ENCODE peak calls at places on chromosomes 2 and 18, in nine cellular contexts. H is lower lobe of right lung; S is heart left ventricle; A is transverse colon; O is CD4-positive, alpha-beta T cell; U is osteocyte; Z is BE2C; X is GM12864; L is mammary epithelial cell. Y is an unnamed sample.

GRCh38 chr2:1925928-1926327 is 181.6 kb upstream of the PXDN start:
- DNase-seq in Z (no peak), O (no peak), X (no peak), U (peak), H (no peak), A (no peak), S (no peak), L (no peak), Y (no peak)

GRCh38 chr2:23028106-23028505 is 356.9 kb upstream of the KLHL29 start:
- DNase-seq in S (no peak), Z (no peak), U (no peak), A (no peak), O (no peak), H (no peak), L (no peak), X (no peak), Y (no peak)

GRCh38 chr18:32801236-32801635 is 28.4 kb upstream of the KLHL14 start:
- DNase-seq in O (no peak), U (no peak), H (no peak), L (no peak), Z (no peak), A (no peak), X (no peak), S (no peak), Y (no peak)

GRCh38 chr2:129877795-129878775 is 101.4 kb upstream of the RAB6C start:
- DNase-seq in Z (no peak), A (no peak), S (peak), H (no peak), X (no peak), L (no peak), U (peak), O (no peak), Y (peak)

GRCh38 chr18:1760901-1761300 is 810.4 kb downstream of the METTL4 start:
- DNase-seq in X (no peak), L (peak), O (no peak), S (no peak), Z (no peak), U (no peak), H (no peak), A (no peak), Y (no peak)

GRCh38 chr2:238104521-238105311 is 4.6 kb downstream of the ESPNL start:
- DNase-seq in O (no peak), U (peak), S (peak), Z (no peak), A (peak), L (no peak), X (no peak), H (no peak), Y (peak)

GRCh38 chr2:50582164-50582563 is 449.8 kb downstream of the NRXN1 start:
- DNase-seq in O (no peak), H (no peak), Z (no peak), L (no peak), U (no peak), A (no peak), X (no peak), S (no peak), Y (peak)

GRCh38 chr2:218997730-218998129 is 4.5 kb upstream of the CRYBA2 start:
- DNase-seq in O (no peak), L (no peak), S (no peak), U (no peak), A (no peak), H (no peak), X (no peak), Z (peak), Y (no peak)

GRCh38 chr2:201440182-201440581 is 11.1 kb downstream of the TRAK2 start:
- DNase-seq in O (no peak), Z (peak), S (peak), A (peak), L (peak), X (no peak), U (no peak), H (no peak), Y (no peak)

GRCh38 chr2:164675027-164675426 is 53.7 kb upstream of the GRB14 start:
- DNase-seq in A (no peak), H (no peak), U (no peak), Z (no peak), O (no peak), S (no peak), L (no peak), X (no peak), Y (no peak)

GRCh38 chr2:139281124-139281523 is 500.9 kb upstream of the NXPH2 start:
- DNase-seq in O (no peak), H (no peak), L (no peak), U (no peak), X (no peak), S (no peak), A (no peak), Z (no peak), Y (no peak)

GRCh38 chr2:230496891-230497290 is 80.9 kb downstream of the SP100 start:
- DNase-seq in H (no peak), A (no peak), X (peak), L (no peak), Z (no peak), U (no peak), O (no peak), S (no peak), Y (no peak)

GRCh38 chr2:160613466-160614153 is 120.0 kb upstream of the RBMS1 start:
- DNase-seq in O (no peak), H (no peak), X (no peak), U (no peak), L (peak), Z (no peak), S (no peak), A (no peak), Y (no peak)

GRCh38 chr2:73851274-73851673 is 22.5 kb downstream of the STAMBP start:
- DNase-seq in U (no peak), S (no peak), H (no peak), O (no peak), L (no peak), X (no peak), Z (no peak), A (peak), Y (no peak)

GRCh38 chr2:222404126-222404891 is 20.0 kb upstream of the SGPP2 start:
- DNase-seq in Z (no peak), O (no peak), L (no peak), H (peak), X (no peak), S (no peak), U (no peak), A (peak), Y (no peak)

GRCh38 chr2:216551234-216551633 is 52.6 kb downstream of the RPL37A start:
- DNase-seq in H (no peak), L (peak), O (no peak), Z (no peak), X (no peak), S (no peak), U (no peak), A (peak), Y (no peak)

GRCh38 chr2:43448822-43449110 is 147.1 kb downstream of the THADA start:
- DNase-seq in L (no peak), S (no peak), U (no peak), Z (no peak), A (no peak), O (no peak), X (no peak), H (no peak), Y (no peak)

GRCh38 chr18:34339155-34339554 is 114.4 kb upstream of the NOL4 start:
- DNase-seq in S (no peak), L (no peak), O (no peak), H (no peak), A (no peak), Z (no peak), X (no peak), U (no peak), Y (no peak)

GRCh38 chr2:109702250-109702985 is 88.3 kb downstream of the SOWAHC start:
- DNase-seq in H (no peak), U (no peak), L (peak), Z (no peak), S (no peak), A (peak), O (no peak), X (no peak), Y (no peak)

GRCh38 chr2:189285351-189285750 is 105.8 kb upstream of the COL5A2 start:
- DNase-seq in Z (no peak), U (no peak), O (no peak), A (no peak), H (no peak), X (no peak), L (no peak), S (no peak), Y (no peak)

GRCh38 chr2:120661551-120661950 is 74.1 kb upstream of the GLI2 start:
- DNase-seq in Z (peak), A (no peak), X (no peak), S (peak), L (no peak), O (no peak), U (peak), H (no peak), Y (no peak)

DNA sequence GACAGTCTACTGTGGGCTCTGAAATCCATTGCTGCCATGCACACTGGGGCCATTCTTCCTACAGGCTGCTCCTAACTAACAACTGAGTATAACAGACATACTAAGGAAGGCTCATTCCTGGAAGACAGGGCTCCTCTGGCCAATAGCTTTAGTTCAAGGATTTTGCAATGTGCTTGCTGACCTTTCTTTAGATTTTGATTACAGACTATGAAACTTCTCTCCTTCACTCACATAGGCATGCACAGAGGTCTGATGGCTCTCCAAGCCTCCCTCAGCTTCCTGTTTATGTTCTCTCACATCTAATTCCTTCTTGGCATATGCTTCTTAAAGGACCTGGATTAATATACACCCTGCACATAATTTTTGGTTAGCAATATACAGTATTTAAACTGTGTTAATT is 34.4 kb upstream of the ROCK1 start:
- DNase-seq in X (no peak), H (no peak), U (no peak), O (no peak), Z (no peak), A (no peak), L (no peak), S (no peak), Y (no peak)
- TF ChIP-seq CTCF in X (no peak), H (no peak), U (no peak), O (no peak), Z (no peak), A (no peak), L (no peak), S (no peak), Y (no peak)

GRCh38 chr2:41879367-41879871 is 168.4 kb upstream of the PKDCC start:
- DNase-seq in X (no peak), H (no peak), L (no peak), Z (peak), O (no peak), S (no peak), A (no peak), U (peak), Y (no peak)
- TF ChIP-seq CTCF in X (no peak), H (no peak), L (no peak), Z (no peak), O (no peak), S (no peak), A (no peak), U (no peak), Y (no peak)

GRCh38 chr2:136801628-136802027 is 36.3 kb downstream of the THSD7B start:
- DNase-seq in S (no peak), U (no peak), A (no peak), L (no peak), H (no peak), O (no peak), X (no peak), Z (no peak), Y (no peak)

DNA sequence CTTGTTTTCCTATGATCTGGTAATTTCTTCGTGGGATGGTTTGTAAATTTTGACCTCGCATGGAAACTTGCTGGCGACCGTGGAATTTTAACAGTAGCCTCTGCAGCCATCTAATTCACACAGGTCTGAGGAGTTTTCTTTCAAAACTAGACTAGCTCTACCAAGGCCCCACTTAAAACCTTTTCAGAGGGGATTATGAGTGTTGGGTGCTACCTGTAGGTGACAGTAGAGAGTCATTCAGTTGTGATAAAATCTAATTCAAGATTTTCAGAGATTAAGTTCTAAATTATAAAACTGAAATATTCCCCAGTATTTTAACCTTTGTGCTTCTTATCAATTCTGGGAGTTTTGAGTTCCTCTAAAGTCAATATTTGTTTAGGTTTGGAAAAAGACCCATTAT is 31.0 kb downstream of the THSD7B start:
- DNase-seq in U (no peak), S (no peak), Z (no peak), H (no peak), L (no peak), X (no peak), O (no peak), A (no peak), Y (no peak)
- TF ChIP-seq CTCF in U (peak), S (no peak), Z (peak), H (no peak), L (no peak), X (peak), O (no peak), A (no peak), Y (no peak)

GRCh38 chr2:144886847-144887246 is 366.9 kb upstream of the ZEB2 start:
- DNase-seq in H (no peak), Z (no peak), O (no peak), X (no peak), U (no peak), L (no peak), A (no peak), S (peak), Y (no peak)

GRCh38 chr2:144889348-144889747 is 369.4 kb upstream of the ZEB2 start:
- DNase-seq in U (no peak), O (no peak), H (no peak), L (no peak), X (no peak), A (no peak), S (no peak), Z (no peak), Y (no peak)

GRCh38 chr2:144894612-144895300 is 374.8 kb upstream of the ZEB2 start:
- DNase-seq in Z (no peak), U (no peak), H (no peak), X (no peak), O (no peak), L (no peak), A (no peak), S (no peak), Y (no peak)

GRCh38 chr2:144890828-144891227 is 370.9 kb upstream of the ZEB2 start:
- DNase-seq in O (no peak), A (no peak), U (no peak), S (no peak), X (no peak), L (peak), H (no peak), Z (no peak), Y (no peak)
- TF ChIP-seq CTCF in O (no peak), A (no peak), U (peak), S (peak), X (no peak), L (peak), H (peak), Z (peak), Y (peak)

GRCh38 chr2:231672617-231673347 is 35.5 kb upstream of the PTMA start:
- DNase-seq in A (peak), O (no peak), S (peak), Z (peak), U (peak), L (no peak), X (no peak), H (peak), Y (peak)
- TF ChIP-seq CTCF in A (no peak), O (no peak), S (peak), Z (peak), U (peak), L (no peak), X (peak), H (peak), Y (peak)

DNA sequence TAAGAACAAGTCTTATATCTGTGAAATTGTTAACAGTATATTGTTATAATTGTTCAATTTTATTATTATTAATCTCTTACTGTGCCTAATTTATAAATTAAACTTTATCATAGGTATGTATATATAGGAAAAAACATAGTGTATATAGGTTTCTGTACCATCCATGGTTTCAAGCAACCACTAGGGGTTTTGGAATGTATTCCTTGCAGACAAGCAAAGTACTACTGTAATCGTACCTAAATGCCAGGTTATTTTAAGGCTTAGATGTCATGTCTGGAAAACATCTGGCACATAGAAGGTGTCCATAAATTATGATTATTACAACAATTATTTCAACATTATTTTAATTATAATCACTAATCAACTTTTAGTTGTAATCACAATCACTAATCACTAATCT is 8.4 kb downstream of the ITSN2 start:
- DNase-seq in S (no peak), O (no peak), A (no peak), Z (no peak), L (no peak), X (no peak), H (no peak), U (no peak), Y (no peak)
- TF ChIP-seq CTCF in S (no peak), O (no peak), A (no peak), Z (peak), L (peak), X (no peak), H (no peak), U (no peak), Y (no peak)

DNA sequence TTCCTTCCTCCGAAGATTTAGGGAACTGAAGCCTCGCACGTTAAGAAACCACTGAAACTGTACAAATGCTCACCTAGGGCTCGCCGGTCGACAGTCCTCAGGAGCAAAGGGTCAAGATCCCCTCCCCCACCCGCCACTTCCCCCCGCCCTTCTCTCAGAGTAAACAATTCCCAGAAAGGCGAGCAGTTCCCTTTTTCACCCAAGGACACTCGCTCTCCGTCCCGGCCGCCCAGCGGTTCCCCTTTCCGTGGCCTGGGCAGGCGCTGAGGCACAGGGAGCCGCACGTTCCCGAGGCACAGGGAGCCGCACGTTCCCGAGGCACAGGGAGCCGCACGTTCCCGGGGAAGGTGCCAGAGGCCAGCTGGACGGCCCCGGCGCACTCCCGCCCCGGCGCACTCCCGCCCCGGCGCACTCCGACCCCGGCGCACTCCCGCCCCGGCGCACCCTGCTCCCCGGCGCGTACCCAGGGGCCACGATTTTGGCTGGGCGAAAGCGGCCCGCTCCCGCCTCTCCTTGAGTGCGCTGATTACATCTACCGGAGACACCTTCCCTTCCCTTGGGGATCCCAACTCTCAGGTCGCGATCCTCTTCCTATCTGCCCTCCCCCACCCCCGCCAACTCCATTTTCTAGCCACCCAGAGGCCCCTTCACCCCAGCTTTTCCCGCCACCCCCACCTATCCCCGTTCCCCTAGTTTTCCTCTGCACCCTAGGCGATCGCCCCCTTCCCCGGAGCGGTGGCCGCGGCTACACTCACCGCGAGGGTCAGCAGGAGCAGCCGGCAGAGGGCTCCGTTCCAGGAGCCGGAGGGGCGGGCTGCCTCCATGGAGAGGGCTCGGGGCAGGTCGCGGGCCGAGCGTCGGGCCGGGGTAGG is 837 bp downstream of the DSC2 start:
- DNase-seq in S (peak), H (peak), X (no peak), U (no peak), L (peak), A (peak), Z (no peak), O (no peak), Y (peak)
- TF ChIP-seq CTCF in S (peak), H (no peak), X (no peak), U (peak), L (peak), A (no peak), Z (no peak), O (no peak), Y (no peak)

GRCh38 chr2:16252251-16252650 is 311.9 kb downstream of the MYCN start:
- DNase-seq in X (no peak), Z (peak), O (no peak), L (no peak), A (no peak), U (peak), H (peak), S (no peak), Y (no peak)
- TF ChIP-seq CTCF in X (no peak), Z (no peak), O (no peak), L (no peak), A (no peak), U (no peak), H (no peak), S (no peak), Y (no peak)

DNA sequence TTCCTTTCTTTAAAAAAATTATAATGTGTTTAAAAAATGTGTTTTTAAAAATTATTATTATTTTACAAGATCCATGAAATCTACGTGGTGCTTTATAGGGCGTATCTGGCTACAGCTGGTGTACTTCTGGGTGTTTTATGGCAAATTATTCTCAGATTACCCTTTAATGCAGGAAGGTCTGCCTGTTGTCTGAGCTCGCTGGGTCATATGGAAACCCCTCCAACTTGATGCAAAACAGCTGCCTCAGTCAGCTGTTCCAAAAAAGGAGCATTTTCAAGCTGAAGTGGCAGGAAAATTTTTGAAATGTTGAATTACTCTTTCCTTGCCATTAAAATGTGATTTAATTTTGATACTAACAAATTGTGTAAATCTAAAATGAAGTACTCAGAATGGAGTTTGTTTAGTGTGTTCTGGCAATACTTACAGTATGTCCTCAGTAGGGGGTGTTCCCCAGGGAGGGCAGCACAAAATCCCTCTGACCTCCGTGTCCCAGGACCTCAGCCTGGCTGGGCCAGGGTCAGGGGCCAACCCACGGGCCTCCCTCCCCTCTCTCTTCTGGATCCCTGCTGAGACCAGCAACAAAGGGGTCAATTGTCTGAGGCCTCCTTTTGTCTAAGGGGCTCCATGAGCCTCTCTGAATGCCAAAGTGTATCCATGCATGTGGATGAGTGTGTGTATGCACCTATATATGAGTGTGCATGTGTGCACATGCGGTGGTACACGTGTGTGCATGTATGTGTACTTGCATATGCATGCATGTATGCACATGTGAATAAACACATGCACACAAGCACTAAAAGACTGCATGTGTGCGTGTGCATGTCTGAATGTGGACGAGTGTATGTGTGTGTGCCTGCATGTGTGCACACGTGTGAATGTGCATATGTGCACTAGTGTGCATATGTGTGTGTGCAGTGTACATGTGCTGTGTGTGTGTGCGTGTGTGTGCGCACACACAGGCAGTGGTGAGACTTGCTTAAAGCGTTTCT is 105.3 kb downstream of the ACOXL start:
- DNase-seq in H (no peak), X (no peak), Z (no peak), U (no peak), A (no peak), L (no peak), O (no peak), S (no peak), Y (no peak)
- TF ChIP-seq CTCF in H (no peak), X (no peak), Z (no peak), U (no peak), A (no peak), L (no peak), O (no peak), S (no peak), Y (no peak)

GRCh38 chr18:22168360-22168921 is 948 bp upstream of the GATA6 start:
- DNase-seq in U (no peak), A (peak), L (no peak), S (no peak), Z (no peak), H (no peak), O (no peak), X (no peak), Y (no peak)
- TF ChIP-seq CTCF in U (peak), A (peak), L (no peak), S (no peak), Z (no peak), H (no peak), O (no peak), X (no peak), Y (no peak)

Y was measured in spleen.